ENCODE peak calls at places on chromosomes 3 and 15, in seven cellular contexts. B, S, U, V, O, A and Z are unnamed samples.

GRCh38 chr3:131811481-131811880 is 223.3 kb downstream of the CPNE4 start:
- DNase-seq in B (no peak), S (no peak), U (no peak), V (no peak), O (no peak), A (no peak), Z (no peak)

GRCh38 chr3:150149651-150150051 is 179.0 kb upstream of the PFN2 start:
- DNase-seq in B (no peak), S (no peak), U (no peak), V (no peak), O (no peak), A (peak), Z (peak)

GRCh38 chr3:108420926-108421325 is 89.5 kb downstream of the MYH15 start:
- DNase-seq in B (no peak), S (no peak), U (no peak), V (peak), O (no peak), A (peak), Z (no peak)

GRCh38 chr15:53498996-53499395 is 260.5 kb downstream of the WDR72 start:
- DNase-seq in B (no peak), S (no peak), U (no peak), V (no peak), O (no peak), A (no peak), Z (no peak)

GRCh38 chr3:17974206-17974841 is 231.9 kb upstream of the TBC1D5 start:
- DNase-seq in B (no peak), S (no peak), U (no peak), V (no peak), O (no peak), A (peak), Z (no peak)

GRCh38 chr3:156218353-156218744 is 98.0 kb downstream of the KCNAB1 start:
- DNase-seq in B (no peak), S (no peak), U (no peak), V (no peak), O (no peak), A (peak), Z (no peak)

GRCh38 chr3:133161666-133162065 is 123.5 kb downstream of the TMEM108 start:
- DNase-seq in B (no peak), S (no peak), U (no peak), V (no peak), O (no peak), A (no peak), Z (no peak)

GRCh38 chr3:32886911-32887310 is 64.5 kb upstream of the CCR4 start:
- DNase-seq in B (no peak), S (no peak), U (no peak), V (no peak), O (no peak), A (no peak), Z (no peak)

GRCh38 chr3:24196526-24196925 is 251.4 kb downstream of the NR1D2 start:
- DNase-seq in B (no peak), S (no peak), U (no peak), V (no peak), O (no peak), A (peak), Z (no peak)

GRCh38 chr3:52123106-52123708 is 31.0 kb downstream of the POC1A start:
- DNase-seq in B (no peak), S (peak), U (peak), V (peak), O (peak), A (peak), Z (peak)

GRCh38 chr15:31265871-31266711 is 60.5 kb upstream of the KLF13 start:
- DNase-seq in B (no peak), S (no peak), U (no peak), V (peak), O (no peak), A (no peak), Z (no peak)

GRCh38 chr15:101559938-101560337 is 70.4 kb upstream of the PCSK6 start:
- DNase-seq in B (no peak), S (no peak), U (no peak), V (no peak), O (no peak), A (no peak), Z (no peak)

GRCh38 chr3:12947504-12948369 is 106.4 kb upstream of the RPL32 start:
- DNase-seq in B (no peak), S (peak), U (peak), V (no peak), O (peak), A (peak), Z (peak)

GRCh38 chr3:197030379-197031314 is 1.0 kb upstream of the MELTF start:
- DNase-seq in B (no peak), S (no peak), U (no peak), V (no peak), O (no peak), A (no peak), Z (no peak)

GRCh38 chr15:51199541-51199940 is 104.8 kb upstream of the TNFAIP8L3 start:
- DNase-seq in B (no peak), S (no peak), U (no peak), V (no peak), O (no peak), A (no peak), Z (no peak)

GRCh38 chr15:74365619-74366445 is 1.6 kb downstream of the CYP11A1 start:
- DNase-seq in B (no peak), S (no peak), U (peak), V (no peak), O (no peak), A (peak), Z (no peak)

GRCh38 chr3:8553405-8553804 is 51.8 kb downstream of the LMCD1 start:
- DNase-seq in B (no peak), S (no peak), U (no peak), V (no peak), O (no peak), A (no peak), Z (no peak)

GRCh38 chr3:30750967-30751366 is 143.5 kb downstream of the GADL1 start:
- DNase-seq in B (no peak), S (no peak), U (no peak), V (no peak), O (no peak), A (no peak), Z (no peak)

GRCh38 chr3:9110316-9110715 is 139.1 kb downstream of the SRGAP3 start:
- DNase-seq in B (no peak), S (no peak), U (no peak), V (no peak), O (no peak), A (no peak), Z (no peak)

GRCh38 chr3:143751643-143752178 is 96.6 kb downstream of the SLC9A9 start:
- DNase-seq in B (no peak), S (no peak), U (no peak), V (peak), O (no peak), A (no peak), Z (no peak)

GRCh38 chr3:78986702-78987101 is 781.1 kb downstream of the ROBO1 start:
- DNase-seq in B (no peak), S (no peak), U (no peak), V (no peak), O (no peak), A (no peak), Z (no peak)

GRCh38 chr3:14716593-14716992 is 41.7 kb downstream of the C3orf20 start:
- DNase-seq in B (no peak), S (no peak), U (peak), V (no peak), O (no peak), A (peak), Z (no peak)

GRCh38 chr3:18499256-18499655 is 74.1 kb upstream of the SATB1 start:
- DNase-seq in B (no peak), S (no peak), U (no peak), V (no peak), O (no peak), A (no peak), Z (no peak)

GRCh38 chr3:129702934-129703712 is 96.6 kb upstream of the PLXND1 start:
- DNase-seq in B (no peak), S (peak), U (no peak), V (no peak), O (no peak), A (peak), Z (no peak)

GRCh38 chr15:89356634-89357298 is 22.1 kb upstream of the POLG start:
- DNase-seq in B (no peak), S (no peak), U (peak), V (no peak), O (peak), A (no peak), Z (peak)

GRCh38 chr3:119579366-119580147 is at the start of gene ADPRH:
- DNase-seq in B (no peak), S (peak), U (peak), V (peak), O (peak), A (peak), Z (peak)

GRCh38 chr3:188531210-188531609 is 377.3 kb downstream of the LPP start:
- DNase-seq in B (no peak), S (no peak), U (no peak), V (no peak), O (no peak), A (peak), Z (no peak)

GRCh38 chr15:45106002-45106790 is 7.8 kb downstream of the DUOX2 start:
- DNase-seq in B (no peak), S (no peak), U (no peak), V (no peak), O (no peak), A (no peak), Z (no peak)

GRCh38 chr3:52636673-52637072 is 49.0 kb downstream of the PBRM1 start:
- DNase-seq in B (no peak), S (no peak), U (peak), V (no peak), O (no peak), A (peak), Z (peak)